ENCODE peak calls at places on chromosomes 7 and 10, in nine cellular contexts. One of them, this sample, is unnamed.

GRCh38 chr7:151890355-151891004 is 13.6 kb upstream of the PRKAG2 start:
- DNase-seq in stomach: no peak
- DNase-seq in neuronal stem cell: no peak
- DNase-seq in thoracic aorta: no peak
- DNase-seq in aorta: peak; percentile 44
- DNase-seq in kidney: peak; percentile 26
- DNase-seq in right cardiac atrium: no peak
- DNase-seq in pancreas: no peak
- DNase-seq in CD8-positive, alpha-beta T cell: no peak
- DNase-seq in this sample: no peak

GRCh38 chr10:75159519-75159918 is 48.1 kb downstream of the SAMD8 start:
- DNase-seq in stomach: no peak
- DNase-seq in neuronal stem cell: no peak
- DNase-seq in thoracic aorta: no peak
- DNase-seq in aorta: no peak
- DNase-seq in kidney: no peak
- DNase-seq in right cardiac atrium: no peak
- DNase-seq in pancreas: no peak
- DNase-seq in CD8-positive, alpha-beta T cell: no peak
- DNase-seq in this sample: no peak

GRCh38 chr10:127869329-127869728 is 23.4 kb downstream of the CLRN3 start:
- DNase-seq in stomach: no peak
- DNase-seq in neuronal stem cell: no peak
- DNase-seq in thoracic aorta: no peak
- DNase-seq in aorta: no peak
- DNase-seq in kidney: no peak
- DNase-seq in right cardiac atrium: no peak
- DNase-seq in pancreas: no peak
- DNase-seq in CD8-positive, alpha-beta T cell: no peak
- DNase-seq in this sample: no peak

GRCh38 chr7:30276203-30276900 is 8.0 kb upstream of the ZNRF2 start:
- DNase-seq in stomach: peak; percentile 39
- DNase-seq in neuronal stem cell: peak; percentile 39
- DNase-seq in thoracic aorta: no peak
- DNase-seq in aorta: no peak
- DNase-seq in kidney: no peak
- DNase-seq in right cardiac atrium: no peak
- DNase-seq in pancreas: no peak
- DNase-seq in CD8-positive, alpha-beta T cell: peak; percentile 10
- DNase-seq in this sample: peak; percentile 13

GRCh38 chr7:131285558-131285957 is 42.1 kb upstream of the MKLN1 start:
- DNase-seq in stomach: no peak
- DNase-seq in neuronal stem cell: no peak
- DNase-seq in thoracic aorta: peak; percentile 31
- DNase-seq in aorta: peak; percentile 57
- DNase-seq in kidney: no peak
- DNase-seq in right cardiac atrium: peak; percentile 72
- DNase-seq in pancreas: no peak
- DNase-seq in CD8-positive, alpha-beta T cell: no peak
- DNase-seq in this sample: no peak

GRCh38 chr10:43186150-43186549 is 47.9 kb downstream of the CSGALNACT2 start:
- DNase-seq in stomach: no peak
- DNase-seq in neuronal stem cell: no peak
- DNase-seq in thoracic aorta: no peak
- DNase-seq in aorta: no peak
- DNase-seq in kidney: no peak
- DNase-seq in right cardiac atrium: no peak
- DNase-seq in pancreas: no peak
- DNase-seq in CD8-positive, alpha-beta T cell: no peak
- DNase-seq in this sample: no peak

GRCh38 chr10:109456566-109457361 is 466.5 kb downstream of the XPNPEP1 start:
- DNase-seq in stomach: no peak
- DNase-seq in neuronal stem cell: peak; percentile 48
- DNase-seq in thoracic aorta: no peak
- DNase-seq in aorta: no peak
- DNase-seq in kidney: peak; percentile 62
- DNase-seq in right cardiac atrium: no peak
- DNase-seq in pancreas: peak; percentile 54
- DNase-seq in CD8-positive, alpha-beta T cell: no peak
- DNase-seq in this sample: no peak

GRCh38 chr7:525740-526139 is 6.1 kb upstream of the PDGFA start:
- DNase-seq in stomach: no peak
- DNase-seq in neuronal stem cell: no peak
- DNase-seq in thoracic aorta: no peak
- DNase-seq in aorta: peak; percentile 78
- DNase-seq in kidney: no peak
- DNase-seq in right cardiac atrium: no peak
- DNase-seq in pancreas: no peak
- DNase-seq in CD8-positive, alpha-beta T cell: no peak
- DNase-seq in this sample: no peak

DNA sequence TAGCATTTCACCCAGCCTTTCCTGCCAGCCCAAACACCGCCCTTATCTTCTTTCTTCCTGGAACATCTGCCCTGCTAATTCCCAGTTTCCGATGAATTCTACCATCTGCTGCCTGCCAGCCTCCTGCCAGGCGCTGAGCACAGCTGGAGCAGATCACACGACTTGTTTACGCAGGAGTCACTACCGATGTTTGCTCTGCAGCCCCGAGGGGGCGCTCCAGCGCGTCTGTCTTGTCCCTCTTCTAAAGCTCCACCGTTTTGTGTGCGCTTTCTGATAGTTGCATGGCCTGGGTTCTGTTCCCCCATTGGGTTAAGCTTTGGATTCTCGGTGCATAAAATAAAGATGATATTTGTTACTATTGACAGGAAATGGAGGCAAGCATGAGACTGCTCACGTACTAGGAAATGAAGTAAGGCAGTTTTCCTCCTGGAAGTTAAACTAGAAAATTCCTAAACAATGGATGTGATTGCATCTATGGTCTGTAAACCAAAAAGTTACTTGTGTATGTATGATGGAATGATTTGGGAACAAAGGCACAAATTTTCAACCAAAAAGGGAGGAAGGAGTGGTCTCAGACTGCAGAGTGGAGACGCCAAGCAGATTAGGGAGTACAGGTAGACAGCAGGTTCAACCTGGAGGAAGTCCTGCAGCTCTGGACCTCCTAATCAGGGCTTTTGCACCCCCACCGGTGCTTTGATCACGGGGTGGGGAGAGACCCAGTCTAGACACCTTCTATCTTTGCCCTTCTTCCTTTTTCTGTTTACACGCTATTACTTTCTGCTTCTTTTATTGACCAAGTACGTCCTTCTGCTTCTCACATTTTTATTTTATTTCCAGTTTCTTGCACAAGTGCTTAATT is 2.2 kb upstream of the RBM17 start:
- DNase-seq in stomach: peak; percentile 88
- DNase-seq in neuronal stem cell: peak; percentile 62
- DNase-seq in thoracic aorta: peak; percentile 47
- DNase-seq in aorta: peak; percentile 94
- DNase-seq in kidney: peak; percentile 95
- DNase-seq in right cardiac atrium: peak; percentile 90
- DNase-seq in pancreas: peak; percentile 94
- DNase-seq in CD8-positive, alpha-beta T cell: peak; percentile 64
- DNase-seq in this sample: peak; percentile 67
- H3K4me1 ChIP-seq in stomach: peaks cover 43% of the 10 kb centered on the region
- H3K4me1 ChIP-seq in neuronal stem cell: peaks cover 5% of the 10 kb centered on the region
- H3K4me1 ChIP-seq in thoracic aorta: peaks cover 22% of the 10 kb centered on the region
- H3K4me1 ChIP-seq in aorta: peaks cover 4% of the 10 kb centered on the region
- H3K4me1 ChIP-seq in kidney: peaks cover 16% of the 10 kb centered on the region
- H3K4me1 ChIP-seq in right cardiac atrium: peaks cover 8% of the 10 kb centered on the region
- H3K4me1 ChIP-seq in pancreas: peaks cover 9% of the 10 kb centered on the region
- H3K4me1 ChIP-seq in CD8-positive, alpha-beta T cell: peaks cover 50% of the 10 kb centered on the region
- H3K4me1 ChIP-seq in this sample: peaks cover 42% of the 10 kb centered on the region

DNA sequence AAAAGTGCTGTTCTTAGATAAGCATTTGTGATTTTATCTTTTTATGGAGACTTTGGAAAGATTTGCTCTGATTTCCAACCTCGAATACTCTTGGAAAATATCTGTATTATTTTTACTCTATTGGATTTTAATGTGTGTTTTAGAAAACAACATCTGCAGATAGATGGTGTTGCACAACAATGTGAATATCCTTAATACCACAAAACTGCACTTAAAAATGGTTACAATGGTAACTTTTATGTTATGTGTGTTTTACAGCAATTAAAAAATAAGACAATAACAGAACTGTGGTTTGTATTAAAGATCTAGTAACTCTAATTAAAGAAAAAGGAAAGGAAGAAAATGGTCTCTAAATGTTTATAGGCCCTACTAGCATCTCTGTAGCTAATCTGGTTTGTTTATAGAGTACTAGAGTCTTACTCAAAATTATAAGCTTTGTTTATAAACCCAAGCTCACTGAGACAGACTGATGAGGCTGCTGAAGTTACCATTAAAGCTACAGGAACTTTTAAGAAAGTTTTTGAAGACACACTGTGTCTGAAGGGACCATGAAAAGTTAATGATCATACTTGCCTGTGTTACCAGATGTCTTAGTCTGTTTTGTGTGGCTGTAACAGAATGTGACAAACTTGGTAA is 74.6 kb upstream of the CC2D2B start:
- DNase-seq in stomach: no peak
- DNase-seq in neuronal stem cell: no peak
- DNase-seq in thoracic aorta: no peak
- DNase-seq in aorta: no peak
- DNase-seq in kidney: no peak
- DNase-seq in right cardiac atrium: no peak
- DNase-seq in pancreas: no peak
- DNase-seq in CD8-positive, alpha-beta T cell: no peak
- DNase-seq in this sample: no peak
- H3K27ac ChIP-seq in stomach: peak overlapping the region; percentile 69
- H3K27ac ChIP-seq in neuronal stem cell: no peak overlapping the region
- H3K27ac ChIP-seq in thoracic aorta: peak overlapping the region; percentile 13
- H3K27ac ChIP-seq in aorta: no peak overlapping the region
- H3K27ac ChIP-seq in kidney: no peak overlapping the region
- H3K27ac ChIP-seq in right cardiac atrium: no peak overlapping the region
- H3K27ac ChIP-seq in pancreas: no peak overlapping the region
- H3K27ac ChIP-seq in CD8-positive, alpha-beta T cell: no peak overlapping the region
- H3K27ac ChIP-seq in this sample: peak overlapping the region; percentile 42

GRCh38 chr10:17453377-17454091 is 861 bp downstream of the ST8SIA6 start:
- DNase-seq in stomach: peak; percentile 41
- DNase-seq in neuronal stem cell: peak; percentile 71
- DNase-seq in thoracic aorta: no peak
- DNase-seq in aorta: no peak
- DNase-seq in kidney: peak; percentile 80
- DNase-seq in right cardiac atrium: peak; percentile 47
- DNase-seq in pancreas: peak; percentile 83
- DNase-seq in CD8-positive, alpha-beta T cell: no peak
- DNase-seq in this sample: no peak

GRCh38 chr10:17454801-17455520 is 566 bp upstream of the ST8SIA6 start:
- DNase-seq in stomach: no peak
- DNase-seq in neuronal stem cell: no peak
- DNase-seq in thoracic aorta: no peak
- DNase-seq in aorta: no peak
- DNase-seq in kidney: no peak
- DNase-seq in right cardiac atrium: no peak
- DNase-seq in pancreas: no peak
- DNase-seq in CD8-positive, alpha-beta T cell: no peak
- DNase-seq in this sample: no peak

GRCh38 chr10:17454181-17454800 is at the start of gene ST8SIA6:
- DNase-seq in stomach: peak; percentile 44
- DNase-seq in neuronal stem cell: peak; percentile 36
- DNase-seq in thoracic aorta: no peak
- DNase-seq in aorta: peak; percentile 63
- DNase-seq in kidney: peak; percentile 83
- DNase-seq in right cardiac atrium: peak; percentile 63
- DNase-seq in pancreas: peak; percentile 77
- DNase-seq in CD8-positive, alpha-beta T cell: peak; percentile 5
- DNase-seq in this sample: no peak

GRCh38 chr10:17452060-17452894 is 2.1 kb downstream of the ST8SIA6 start:
- DNase-seq in stomach: no peak
- DNase-seq in neuronal stem cell: no peak
- DNase-seq in thoracic aorta: no peak
- DNase-seq in aorta: no peak
- DNase-seq in kidney: no peak
- DNase-seq in right cardiac atrium: no peak
- DNase-seq in pancreas: no peak
- DNase-seq in CD8-positive, alpha-beta T cell: no peak
- DNase-seq in this sample: no peak

DNA sequence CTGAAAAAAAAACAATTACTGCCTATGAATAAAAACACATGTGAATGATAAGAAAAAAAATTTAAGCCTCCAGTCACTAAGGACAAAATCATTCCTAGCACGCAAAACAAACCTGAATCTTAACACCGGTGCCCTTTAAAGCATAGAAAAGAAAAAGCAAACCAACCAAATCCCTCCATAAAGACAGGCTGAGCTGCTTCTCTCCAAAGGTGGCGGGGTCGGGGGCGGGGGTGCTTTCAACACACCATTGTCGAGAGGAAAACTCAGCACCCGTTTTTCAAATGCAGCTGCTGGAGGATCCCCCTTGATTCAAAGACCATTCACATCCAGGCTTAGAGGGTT is 1.4 kb downstream of the ST8SIA6 start:
- DNase-seq in stomach: no peak
- DNase-seq in neuronal stem cell: no peak
- DNase-seq in thoracic aorta: no peak
- DNase-seq in aorta: no peak
- DNase-seq in kidney: no peak
- DNase-seq in right cardiac atrium: no peak
- DNase-seq in pancreas: no peak
- DNase-seq in CD8-positive, alpha-beta T cell: no peak
- DNase-seq in this sample: no peak
- H3K4me3 ChIP-seq in stomach: peak overlapping the region; percentile 49
- H3K4me3 ChIP-seq in neuronal stem cell: no peak overlapping the region
- H3K4me3 ChIP-seq in thoracic aorta: peak overlapping the region; percentile 74
- H3K4me3 ChIP-seq in aorta: no peak overlapping the region
- H3K4me3 ChIP-seq in kidney: no peak overlapping the region
- H3K4me3 ChIP-seq in right cardiac atrium: peak overlapping the region; percentile 87
- H3K4me3 ChIP-seq in pancreas: no peak overlapping the region
- H3K4me3 ChIP-seq in CD8-positive, alpha-beta T cell: peak overlapping the region; percentile 65
- H3K4me3 ChIP-seq in this sample: peak overlapping the region; percentile 59

GRCh38 chr7:43645699-43646226 is 62.9 kb downstream of the STK17A start:
- DNase-seq in stomach: no peak
- DNase-seq in neuronal stem cell: no peak
- DNase-seq in thoracic aorta: no peak
- DNase-seq in aorta: no peak
- DNase-seq in kidney: no peak
- DNase-seq in right cardiac atrium: no peak
- DNase-seq in pancreas: no peak
- DNase-seq in CD8-positive, alpha-beta T cell: no peak
- DNase-seq in this sample: no peak

GRCh38 chr7:43647314-43647691 is 64.4 kb downstream of the STK17A start:
- DNase-seq in stomach: no peak
- DNase-seq in neuronal stem cell: peak; percentile 24
- DNase-seq in thoracic aorta: no peak
- DNase-seq in aorta: peak; percentile 58
- DNase-seq in kidney: no peak
- DNase-seq in right cardiac atrium: no peak
- DNase-seq in pancreas: no peak
- DNase-seq in CD8-positive, alpha-beta T cell: no peak
- DNase-seq in this sample: no peak

GRCh38 chr7:43647772-43648643 is 65.1 kb downstream of the STK17A start:
- DNase-seq in stomach: peak; percentile 71
- DNase-seq in neuronal stem cell: no peak
- DNase-seq in thoracic aorta: peak; percentile 69
- DNase-seq in aorta: peak; percentile 85
- DNase-seq in kidney: peak; percentile 82
- DNase-seq in right cardiac atrium: peak; percentile 69
- DNase-seq in pancreas: peak; percentile 73
- DNase-seq in CD8-positive, alpha-beta T cell: no peak
- DNase-seq in this sample: no peak

GRCh38 chr7:43648725-43649406 is 66.0 kb downstream of the STK17A start:
- DNase-seq in stomach: no peak
- DNase-seq in neuronal stem cell: no peak
- DNase-seq in thoracic aorta: no peak
- DNase-seq in aorta: peak; percentile 59
- DNase-seq in kidney: no peak
- DNase-seq in right cardiac atrium: no peak
- DNase-seq in pancreas: no peak
- DNase-seq in CD8-positive, alpha-beta T cell: peak; percentile 53
- DNase-seq in this sample: peak; percentile 78

GRCh38 chr7:43646603-43647313 is 63.9 kb downstream of the STK17A start:
- DNase-seq in stomach: no peak
- DNase-seq in neuronal stem cell: no peak
- DNase-seq in thoracic aorta: no peak
- DNase-seq in aorta: no peak
- DNase-seq in kidney: no peak
- DNase-seq in right cardiac atrium: peak; percentile 30
- DNase-seq in pancreas: no peak
- DNase-seq in CD8-positive, alpha-beta T cell: no peak
- DNase-seq in this sample: no peak
- H3K4me1 ChIP-seq in stomach: peaks cover 61% of the 10 kb centered on the region
- H3K4me1 ChIP-seq in neuronal stem cell: peaks cover 32% of the 10 kb centered on the region
- H3K4me1 ChIP-seq in thoracic aorta: peaks cover 68% of the 10 kb centered on the region
- H3K4me1 ChIP-seq in aorta: peaks cover 12% of the 10 kb centered on the region
- H3K4me1 ChIP-seq in kidney: peaks cover 26% of the 10 kb centered on the region
- H3K4me1 ChIP-seq in right cardiac atrium: peaks cover 30% of the 10 kb centered on the region
- H3K4me1 ChIP-seq in pancreas: peaks cover 16% of the 10 kb centered on the region
- H3K4me1 ChIP-seq in CD8-positive, alpha-beta T cell: peaks cover 91% of the 10 kb centered on the region
- H3K4me1 ChIP-seq in this sample: peaks cover 69% of the 10 kb centered on the region

This sample was measured in effector memory CD4-positive, alpha-beta T cell.